ENCODE peak calls at places on chromosomes 3 and 15, in four cellular contexts. N is lower lobe of right lung, O is GM13977, P is foreskin fibroblast. F is an unnamed sample.

GRCh38 chr15:29470794-29471193 is 201.2 kb upstream of the NSMCE3 start:
- DNase-seq in N (no peak), O (no peak), P (no peak), F (no peak)

GRCh38 chr15:69016021-69016595 is 1.6 kb downstream of the NOX5 start:
- DNase-seq in N (no peak), O (no peak), P (no peak), F (no peak)

GRCh38 chr3:24245056-24245455 is 249.6 kb downstream of the THRB start:
- DNase-seq in N (no peak), O (no peak), P (no peak), F (no peak)

GRCh38 chr3:54941690-54942362 is 14.0 kb upstream of the LRTM1 start:
- DNase-seq in N (no peak), P (no peak), O (no peak), F (no peak)

GRCh38 chr3:169241928-169242751 is 421.4 kb downstream of the MECOM start:
- DNase-seq in O (no peak), N (peak), P (peak), F (no peak)

GRCh38 chr15:73704869-73705645 is 20.9 kb downstream of the CD276 start:
- DNase-seq in N (peak), O (peak), P (peak), F (peak)

GRCh38 chr15:94298359-94298758 is 67.0 kb downstream of the MCTP2 start:
- DNase-seq in O (no peak), N (no peak), P (no peak), F (no peak)

GRCh38 chr3:21798689-21799088 is 47.7 kb upstream of the ZNF385D start:
- DNase-seq in O (no peak), N (no peak), P (no peak), F (no peak)

GRCh38 chr15:56207711-56208110 is 36.0 kb downstream of the RFX7 start:
- DNase-seq in P (no peak), N (no peak), O (no peak), F (no peak)

GRCh38 chr15:73139416-73140082 is 87.3 kb downstream of the NEO1 start:
- DNase-seq in O (no peak), P (no peak), N (no peak), F (no peak)

GRCh38 chr3:79773291-79773690 is 5.5 kb upstream of the ROBO1 start:
- DNase-seq in N (no peak), O (no peak), P (no peak), F (no peak)

GRCh38 chr3:127087441-127087840 is 104.5 kb downstream of the PLXNA1 start:
- DNase-seq in O (no peak), P (no peak), N (peak), F (no peak)